ENCODE peak calls at places on chromosomes 2 and 18, in nine cellular contexts. O is GM23338; E is ascending aorta; Y is cardiac muscle cell; G is HepG2; J is pancreas; I is naive thymus-derived CD4-positive, alpha-beta T cell; T is upper lobe of left lung; W is upper lobe of right lung. Q is an unnamed sample.

GRCh38 chr2:10452334-10452733 is 4.2 kb upstream of the ODC1 start:
- DNase-seq in O (no peak), E (no peak), Y (peak; percentile 73), G (peak; percentile 72), J (no peak), I (no peak), T (peak; percentile 87), W (peak; percentile 84), Q (no peak)

GRCh38 chr2:26175716-26176615 is 3.1 kb downstream of the GAREM2 start:
- DNase-seq in O (no peak), E (no peak), Y (no peak), G (no peak), J (no peak), I (no peak), T (peak; percentile 17), W (no peak), Q (no peak)

GRCh38 chr2:234880551-234881211 is 71.1 kb upstream of the SH3BP4 start:
- DNase-seq in O (no peak), E (no peak), Y (peak; percentile 63), G (peak; percentile 99), J (no peak), I (no peak), T (no peak), W (no peak), Q (no peak)

GRCh38 chr2:49860170-49860569 is 705.9 kb upstream of the FSHR start:
- DNase-seq in O (no peak), E (no peak), Y (no peak), G (no peak), J (no peak), I (no peak), T (no peak), W (no peak), Q (no peak)

GRCh38 chr2:111659361-111660281 is 224.4 kb downstream of the ANAPC1 start:
- DNase-seq in O (peak; percentile 75), E (peak; percentile 39), Y (peak; percentile 90), G (peak; percentile 87), J (no peak), I (no peak), T (peak; percentile 93), W (peak; percentile 87), Q (no peak)

GRCh38 chr2:204664708-204665121 is 119.4 kb downstream of the PARD3B start:
- DNase-seq in O (peak; percentile 32), E (no peak), Y (peak; percentile 69), G (peak; percentile 60), J (no peak), I (no peak), T (no peak), W (no peak), Q (no peak)

GRCh38 chr2:235950473-235950809 is 217.7 kb downstream of the GBX2 start:
- DNase-seq in O (peak; percentile 55), E (no peak), Y (no peak), G (no peak), J (no peak), I (no peak), T (no peak), W (no peak), Q (no peak)

GRCh38 chr18:35506024-35506712 is 8.4 kb upstream of the INO80C start:
- DNase-seq in O (no peak), E (no peak), Y (no peak), G (no peak), J (no peak), I (no peak), T (no peak), W (no peak), Q (peak; percentile 5)

GRCh38 chr2:19786408-19787058 is 115.2 kb downstream of the TTC32 start:
- DNase-seq in O (no peak), E (no peak), Y (peak; percentile 69), G (peak; percentile 20), J (no peak), I (no peak), T (no peak), W (no peak), Q (no peak)

GRCh38 chr2:20012282-20013060 is at the start of gene MATN3:
- DNase-seq in O (peak; percentile 84), E (no peak), Y (peak; percentile 68), G (peak; percentile 68), J (peak; percentile 73), I (no peak), T (peak; percentile 55), W (peak; percentile 81), Q (no peak)

GRCh38 chr18:27704721-27705361 is 472.1 kb downstream of the CDH2 start:
- DNase-seq in O (no peak), E (no peak), Y (no peak), G (no peak), J (no peak), I (no peak), T (no peak), W (no peak), Q (no peak)

GRCh38 chr2:63755216-63755615 is 86.5 kb upstream of the UGP2 start:
- DNase-seq in O (no peak), E (no peak), Y (peak; percentile 6), G (no peak), J (no peak), I (no peak), T (no peak), W (no peak), Q (no peak)

GRCh38 chr2:24929230-24929629 is 9.2 kb upstream of the ADCY3 start:
- DNase-seq in O (peak; percentile 44), E (no peak), Y (no peak), G (no peak), J (no peak), I (no peak), T (no peak), W (no peak), Q (no peak)

GRCh38 chr2:65980531-65980930 is 454.4 kb upstream of the MEIS1 start:
- DNase-seq in O (no peak), E (no peak), Y (no peak), G (no peak), J (no peak), I (no peak), T (no peak), W (no peak), Q (no peak)

GRCh38 chr2:46929612-46930011 is 14.0 kb upstream of the MCFD2 start:
- DNase-seq in O (no peak), E (no peak), Y (no peak), G (no peak), J (no peak), I (no peak), T (no peak), W (no peak), Q (no peak)

GRCh38 chr2:142974288-142975024 is 97.0 kb downstream of the KYNU start:
- DNase-seq in O (peak; percentile 62), E (no peak), Y (peak; percentile 55), G (no peak), J (no peak), I (no peak), T (no peak), W (no peak), Q (no peak)

GRCh38 chr2:119760876-119761275 is 1.2 kb downstream of the PTPN4 start:
- DNase-seq in O (no peak), E (no peak), Y (peak; percentile 56), G (peak; percentile 22), J (no peak), I (no peak), T (no peak), W (no peak), Q (no peak)

GRCh38 chr2:118970396-118971135 is 28.6 kb downstream of the MARCO start:
- DNase-seq in O (no peak), E (no peak), Y (no peak), G (no peak), J (no peak), I (no peak), T (peak; percentile 68), W (peak; percentile 84), Q (no peak)

GRCh38 chr2:45337396-45337795 is 273.7 kb downstream of the SRBD1 start:
- DNase-seq in O (no peak), E (no peak), Y (no peak), G (no peak), J (no peak), I (no peak), T (no peak), W (no peak), Q (no peak)
- H3K4me1 ChIP-seq in O (no peaks in the 10 kb centered on the region), E (no peaks in the 10 kb centered on the region), Y (no peaks in the 10 kb centered on the region), G (peaks cover 11% of the 10 kb centered on the region), J (no peaks in the 10 kb centered on the region), I (no peaks in the 10 kb centered on the region), T (no peaks in the 10 kb centered on the region), W (no peaks in the 10 kb centered on the region), Q (no peaks in the 10 kb centered on the region)

GRCh38 chr2:144510206-144510991 is 9.5 kb downstream of the ZEB2 start:
- DNase-seq in O (peak; percentile 92), E (no peak), Y (no peak), G (peak; percentile 45), J (no peak), I (no peak), T (no peak), W (no peak), Q (no peak)
- H3K4me3 ChIP-seq in O (peak overlapping the region; percentile 33), E (peak overlapping the region; percentile 7), Y (peak overlapping the region; percentile 7), G (no peak overlapping the region), J (no peak overlapping the region), I (no peak overlapping the region), T (no peak overlapping the region), W (peak overlapping the region; percentile 63), Q (no peak overlapping the region)

DNA sequence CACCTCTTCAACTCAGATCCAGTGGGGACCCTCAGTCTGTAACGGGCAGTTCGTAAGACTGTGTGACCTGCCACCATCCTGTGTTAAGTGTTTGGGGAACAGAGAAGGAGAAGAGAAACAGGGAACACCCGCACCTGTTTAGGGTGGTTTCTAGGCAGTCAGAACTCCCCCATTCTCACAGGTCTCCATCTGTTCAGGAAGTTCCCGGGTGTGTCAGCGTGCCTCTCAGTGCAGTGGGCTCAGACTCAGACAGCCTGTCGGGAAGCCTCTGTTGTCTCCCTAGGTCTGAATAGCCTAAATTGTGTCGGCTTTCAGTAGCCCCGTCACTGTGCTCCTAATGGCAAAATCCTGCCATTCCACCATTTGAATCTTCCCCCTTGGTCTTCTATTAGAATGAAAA is 256.6 kb downstream of the LOXHD1 start:
- DNase-seq in O (no peak), E (no peak), Y (no peak), G (no peak), J (peak; percentile 31), I (no peak), T (no peak), W (no peak), Q (no peak)
- H3K4me1 ChIP-seq in O (no peaks in the 10 kb centered on the region), E (no peaks in the 10 kb centered on the region), Y (no peaks in the 10 kb centered on the region), G (no peaks in the 10 kb centered on the region), J (no peaks in the 10 kb centered on the region), I (no peaks in the 10 kb centered on the region), T (no peaks in the 10 kb centered on the region), W (no peaks in the 10 kb centered on the region), Q (no peaks in the 10 kb centered on the region)

GRCh38 chr2:96114546-96114902 is 1.8 kb downstream of the ADRA2B start:
- DNase-seq in O (no peak), E (no peak), Y (no peak), G (no peak), J (peak; percentile 55), I (no peak), T (no peak), W (no peak), Q (no peak)

GRCh38 chr2:96116879-96117533 is 635 bp upstream of the ADRA2B start:
- DNase-seq in O (peak; percentile 78), E (no peak), Y (peak; percentile 46), G (no peak), J (peak; percentile 90), I (peak; percentile 68), T (peak; percentile 46), W (peak; percentile 80), Q (peak; percentile 45)

GRCh38 chr2:96116424-96116878 is at the start of gene ADRA2B:
- DNase-seq in O (peak; percentile 92), E (no peak), Y (peak; percentile 36), G (no peak), J (peak; percentile 92), I (peak; percentile 60), T (peak; percentile 76), W (peak; percentile 92), Q (peak; percentile 72)

GRCh38 chr2:96114903-96115581 is 1.3 kb downstream of the ADRA2B start:
- DNase-seq in O (no peak), E (no peak), Y (no peak), G (no peak), J (peak; percentile 51), I (no peak), T (no peak), W (no peak), Q (no peak)

GRCh38 chr2:96115631-96116423 is 544 bp downstream of the ADRA2B start:
- DNase-seq in O (peak; percentile 49), E (no peak), Y (no peak), G (no peak), J (peak; percentile 54), I (no peak), T (no peak), W (peak; percentile 59), Q (no peak)
- H3K4me3 ChIP-seq in O (peak overlapping the region; percentile 74), E (peak overlapping the region; percentile 76), Y (peak overlapping the region; percentile 92), G (peak overlapping the region; percentile 76), J (peak overlapping the region; percentile 35), I (peak overlapping the region; percentile 41), T (peak overlapping the region; percentile 66), W (peak overlapping the region; percentile 55), Q (peak overlapping the region; percentile 50)